ENCODE peak calls at places on chromosome 6, in six cellular contexts. Q, F, L, N, B and P are unnamed samples.

GRCh38 chr6:4370066-4370465 is 234.7 kb upstream of the ECI2 start:
- DNase-seq in F (no peak), Q (peak), B (peak), N (peak), L (peak), P (no peak)

GRCh38 chr6:144286503-144287393 is 1.6 kb downstream of the UTRN start:
- DNase-seq in Q (peak), B (peak), L (peak), N (peak), F (peak), P (no peak)

GRCh38 chr6:155084431-155085123 is 89.5 kb downstream of the TIAM2 start:
- DNase-seq in N (no peak), B (no peak), F (no peak), L (peak), Q (no peak), P (no peak)

GRCh38 chr6:160995271-160995670 is 3.7 kb downstream of the MAP3K4 start:
- DNase-seq in F (peak), B (peak), N (no peak), Q (no peak), L (no peak), P (no peak)

GRCh38 chr6:88867841-88868558 is 95.4 kb downstream of the RNGTT start:
- DNase-seq in F (no peak), Q (peak), B (no peak), N (no peak), L (peak), P (no peak)

GRCh38 chr6:128784266-128784665 is 98.7 kb upstream of the LAMA2 start:
- DNase-seq in N (no peak), B (no peak), Q (no peak), F (no peak), L (no peak), P (no peak)

GRCh38 chr6:160336200-160336599 is 12.0 kb upstream of the SLC22A3 start:
- DNase-seq in F (no peak), L (no peak), B (no peak), Q (no peak), N (no peak), P (no peak)

GRCh38 chr6:88238065-88238464 is 71.9 kb upstream of the CNR1 start:
- DNase-seq in Q (peak), B (no peak), L (peak), N (no peak), F (no peak), P (no peak)

GRCh38 chr6:121008553-121008952 is 325.7 kb downstream of the TBC1D32 start:
- DNase-seq in F (no peak), L (no peak), N (no peak), Q (no peak), B (peak), P (no peak)

GRCh38 chr6:69072796-69073195 is 437.7 kb downstream of the ADGRB3 start:
- DNase-seq in F (no peak), L (no peak), B (no peak), N (no peak), Q (no peak), P (no peak)

GRCh38 chr6:20705741-20706140 is 171.5 kb downstream of the CDKAL1 start:
- DNase-seq in L (no peak), F (peak), Q (no peak), B (no peak), N (no peak), P (no peak)

GRCh38 chr6:134642217-134642616 is 307.7 kb downstream of the ALDH8A1 start:
- DNase-seq in N (no peak), Q (peak), F (no peak), L (no peak), B (no peak), P (no peak)

GRCh38 chr6:6941201-6941600 is 166.6 kb upstream of the RREB1 start:
- DNase-seq in L (no peak), Q (no peak), N (no peak), B (no peak), F (no peak), P (no peak)

GRCh38 chr6:5093231-5094015 is 8.3 kb downstream of the PPP1R3G start:
- DNase-seq in N (no peak), L (no peak), Q (no peak), B (peak), F (no peak), P (no peak)

GRCh38 chr6:42007753-42008528 is 42.4 kb upstream of the TAF8 start:
- DNase-seq in L (no peak), B (peak), N (no peak), F (no peak), Q (no peak), P (no peak)

GRCh38 chr6:27260339-27260738 is 12.8 kb downstream of the PRSS16 start:
- DNase-seq in F (no peak), Q (no peak), L (peak), N (no peak), B (no peak), P (no peak)

GRCh38 chr6:116139917-116140316 is 14.0 kb upstream of the COL10A1 start:
- DNase-seq in Q (no peak), B (no peak), F (no peak), N (no peak), L (no peak), P (no peak)

GRCh38 chr6:128069180-128069579 is 168.3 kb upstream of the THEMIS start:
- DNase-seq in Q (peak), L (peak), F (no peak), N (peak), B (no peak), P (no peak)

GRCh38 chr6:73585566-73586415 is 65.0 kb upstream of the EEF1A1 start:
- DNase-seq in F (no peak), B (peak), L (peak), Q (peak), N (peak), P (no peak)

GRCh38 chr6:88964509-88964908 is 1.1 kb upstream of the RNGTT start:
- DNase-seq in F (no peak), N (no peak), Q (no peak), L (peak), B (no peak), P (no peak)